ENCODE peak calls at places on chromosomes 2 and 18, in four cellular contexts. O is K562, Y is HepG2, X is WTC11. S is an unnamed sample.

GRCh38 chr2:66962625-66963207 is 434.4 kb upstream of the ETAA1 start:
- DNase-seq in O (no peak), Y (no peak), X (no peak), S (no peak)

GRCh38 chr18:2050702-2051201 is 520.6 kb downstream of the METTL4 start:
- DNase-seq in O (no peak), Y (no peak), X (no peak), S (no peak)

GRCh38 chr2:55403177-55403998 is 16.3 kb downstream of the CCDC88A start:
- DNase-seq in O (no peak), Y (no peak), X (no peak), S (no peak)

GRCh38 chr2:97754690-97755346 is 41.4 kb downstream of the ZAP70 start:
- DNase-seq in O (no peak), Y (no peak), X (no peak), S (no peak)

GRCh38 chr2:219071189-219071816 is 10.6 kb upstream of the IHH start:
- DNase-seq in O (no peak), Y (peak; percentile 91), X (no peak), S (no peak)

GRCh38 chr2:73134471-73134870 is 21.7 kb upstream of the RAB11FIP5 start:
- DNase-seq in O (no peak), Y (no peak), X (no peak), S (no peak)

GRCh38 chr2:227783404-227784138 is 30.1 kb upstream of the CCL20 start:
- DNase-seq in O (no peak), Y (no peak), X (no peak), S (peak; percentile 81)

GRCh38 chr2:111654829-111655228 is 229.2 kb downstream of the ANAPC1 start:
- DNase-seq in O (no peak), Y (no peak), X (no peak), S (no peak)

GRCh38 chr2:636649-637405 is 40.4 kb downstream of the TMEM18 start:
- DNase-seq in O (peak; percentile 68), Y (peak; percentile 49), X (peak; percentile 84), S (no peak)

GRCh38 chr18:48667276-48668254 is 128.7 kb downstream of the CTIF start:
- DNase-seq in O (no peak), Y (peak; percentile 23), X (peak; percentile 36), S (no peak)

GRCh38 chr18:32975501-32975900 is 202.7 kb upstream of the KLHL14 start:
- DNase-seq in O (no peak), Y (no peak), X (no peak), S (no peak)

GRCh38 chr2:54103454-54104314 is 11.7 kb upstream of the ACYP2 start:
- DNase-seq in O (peak; percentile 50), Y (peak; percentile 79), X (peak; percentile 47), S (no peak)

GRCh38 chr2:154697422-154698237 is 865 bp upstream of the KCNJ3 start:
- DNase-seq in O (no peak), Y (no peak), X (peak; percentile 55), S (no peak)

GRCh38 chr2:152186257-152186656 is 10.7 kb upstream of the STAM2 start:
- DNase-seq in O (no peak), Y (no peak), X (no peak), S (no peak)

GRCh38 chr2:44004735-44005602 is 9.2 kb upstream of the LRPPRC start:
- DNase-seq in O (no peak), Y (no peak), X (no peak), S (no peak)

GRCh38 chr2:114661926-114662670 is 219.7 kb downstream of the DPP10 start:
- DNase-seq in O (no peak), Y (no peak), X (peak; percentile 41), S (no peak)

GRCh38 chr2:95258271-95258670 is 16.0 kb upstream of the PROM2 start:
- DNase-seq in O (no peak), Y (no peak), X (no peak), S (no peak)

GRCh38 chr2:174350018-174350417 is 15.3 kb downstream of the SP9 start:
- DNase-seq in O (peak; percentile 47), Y (no peak), X (no peak), S (no peak)

GRCh38 chr2:151237422-151238012 is 24.1 kb downstream of the RBM43 start:
- DNase-seq in O (no peak), Y (no peak), X (no peak), S (no peak)

GRCh38 chr2:64663402-64663801 is 9.7 kb upstream of the SERTAD2 start:
- DNase-seq in O (no peak), Y (no peak), X (no peak), S (no peak)

GRCh38 chr2:217864960-217865359 is 137.8 kb downstream of the TNS1 start:
- DNase-seq in O (no peak), Y (no peak), X (no peak), S (peak; percentile 36)

GRCh38 chr2:168583710-168584521 is 127.8 kb downstream of the CERS6 start:
- DNase-seq in O (no peak), Y (no peak), X (no peak), S (no peak)

GRCh38 chr2:74228772-74229171 is 30.4 kb downstream of the MTHFD2 start:
- DNase-seq in O (no peak), Y (no peak), X (peak; percentile 38), S (no peak)

GRCh38 chr2:150192701-150193100 is 294.8 kb downstream of the RND3 start:
- DNase-seq in O (no peak), Y (no peak), X (no peak), S (no peak)

GRCh38 chr18:54130631-54131030 is 93.8 kb downstream of the MBD2 start:
- DNase-seq in O (no peak), Y (no peak), X (no peak), S (no peak)

GRCh38 chr2:65863713-65864112 is 431.3 kb upstream of the SPRED2 start:
- DNase-seq in O (no peak), Y (no peak), X (no peak), S (no peak)

GRCh38 chr18:57837917-57838548 is 34.9 kb upstream of the ATP8B1 start:
- DNase-seq in O (no peak), Y (no peak), X (no peak), S (peak; percentile 91)

DNA sequence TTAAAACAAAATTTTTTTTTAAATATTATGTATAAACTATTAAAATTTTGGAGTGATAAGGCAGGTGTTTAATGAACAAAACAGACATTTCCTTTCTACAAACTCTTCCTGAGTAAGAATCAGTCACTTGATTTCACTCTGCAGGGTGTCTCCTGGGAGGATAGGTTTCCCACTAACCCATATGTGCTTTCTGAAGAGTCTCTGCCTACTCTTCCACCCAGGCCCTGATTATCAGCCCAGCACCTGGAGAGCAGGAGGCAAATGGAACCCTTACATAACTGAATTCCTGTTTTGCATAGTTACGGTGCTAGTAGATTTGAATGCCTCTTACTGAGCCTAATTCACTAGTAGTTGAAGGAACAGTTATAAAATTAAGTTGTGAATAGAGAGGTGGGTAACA is 1718.6 kb downstream of the SUCLG1 start:
- DNase-seq in O (peak; percentile 2), Y (no peak), X (no peak), S (no peak)
- TF ChIP-seq NR2C2 in O (no peak), Y (no peak), X (no peak), S (no peak)

GRCh38 chr2:69132960-69133590 is 120.1 kb downstream of the ANTXR1 start:
- DNase-seq in O (no peak), Y (no peak), X (no peak), S (no peak)
- TF ChIP-seq MAX in O (no peak), Y (no peak), X (no peak), S (no peak)

GRCh38 chr2:240722796-240723735 is 31.4 kb downstream of the AQP12A start:
- DNase-seq in O (no peak), Y (peak; percentile 15), X (no peak), S (no peak)
- TF ChIP-seq NR2C2 in O (no peak), Y (no peak), X (no peak), S (no peak)

GRCh38 chr2:128686498-128686861 is 367.8 kb upstream of the HS6ST1 start:
- DNase-seq in O (no peak), Y (no peak), X (no peak), S (no peak)
- TF ChIP-seq MAX in O (no peak), Y (no peak), X (no peak), S (no peak)

GRCh38 chr2:69798466-69798908 is 31.0 kb upstream of the GMCL1 start:
- DNase-seq in O (no peak), Y (no peak), X (no peak), S (no peak)
- TF ChIP-seq NR2C2 in O (no peak), Y (no peak), X (no peak), S (no peak)

GRCh38 chr2:195359043-195359735 is 297.8 kb upstream of the SLC39A10 start:
- DNase-seq in O (no peak), Y (no peak), X (no peak), S (no peak)

GRCh38 chr2:195367713-195368529 is 289.1 kb upstream of the SLC39A10 start:
- DNase-seq in O (peak; percentile 62), Y (no peak), X (no peak), S (no peak)

GRCh38 chr2:195360242-195360641 is 296.8 kb upstream of the SLC39A10 start:
- DNase-seq in O (no peak), Y (no peak), X (no peak), S (no peak)

GRCh38 chr2:195364015-195364965 is 292.7 kb upstream of the SLC39A10 start:
- DNase-seq in O (no peak), Y (no peak), X (no peak), S (no peak)

DNA sequence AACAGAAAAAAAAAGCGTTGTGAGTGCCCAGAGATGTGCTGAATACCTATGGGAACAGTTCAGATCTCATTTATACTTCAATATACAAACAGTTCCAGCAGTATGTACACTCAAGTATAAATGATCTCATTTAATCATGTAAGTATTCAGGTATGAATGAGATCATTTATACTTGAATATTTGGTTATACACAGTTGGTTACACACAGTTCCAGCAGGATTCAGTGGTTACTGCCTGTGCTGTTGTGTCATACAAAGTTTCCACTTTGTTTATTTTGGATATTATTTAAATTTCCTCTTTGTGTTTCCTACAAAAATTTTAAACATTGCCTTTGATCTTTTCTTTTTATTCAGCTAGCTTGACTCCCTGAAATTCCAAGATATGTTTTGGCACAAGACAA is 293.5 kb upstream of the SLC39A10 start:
- DNase-seq in O (no peak), Y (no peak), X (no peak), S (no peak)
- TF ChIP-seq MAX in O (no peak), Y (no peak), X (no peak), S (no peak)

DNA sequence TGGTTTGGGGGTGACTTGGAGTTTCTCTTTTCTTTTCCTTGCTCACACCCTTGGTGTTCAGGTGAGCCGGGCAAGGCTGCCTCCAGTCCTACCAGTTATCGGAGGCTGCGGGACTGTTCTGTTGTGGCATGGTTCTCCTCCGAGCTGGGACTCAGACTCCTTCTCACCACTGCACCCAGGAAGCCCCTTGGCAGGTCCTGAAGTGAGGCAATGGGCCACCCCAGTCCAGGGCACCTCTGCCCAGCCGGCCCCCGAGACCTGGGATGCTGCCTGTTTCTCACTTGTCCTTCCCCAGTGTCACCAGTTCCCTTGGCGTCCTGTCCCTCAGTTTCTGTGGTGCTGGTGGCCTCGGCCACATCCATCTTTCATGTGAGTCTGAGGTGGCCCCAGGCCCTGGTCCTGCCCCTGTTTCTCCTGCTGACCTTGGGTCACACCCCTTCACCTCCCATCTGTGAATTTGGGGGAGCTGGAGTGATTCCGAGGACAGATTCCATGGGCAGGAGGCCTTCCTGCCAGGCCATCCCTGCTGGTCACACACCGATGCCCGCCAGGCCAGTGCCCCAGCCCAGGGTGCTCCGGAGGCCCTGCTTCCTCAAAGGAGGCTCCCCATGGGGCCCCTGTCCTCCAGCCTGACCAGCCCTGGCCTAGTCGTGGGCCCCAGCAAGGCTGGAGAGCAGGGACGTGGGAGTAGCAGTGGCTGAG is 6.6 kb upstream of the KLHL30 start:
- DNase-seq in O (no peak), Y (no peak), X (no peak), S (no peak)
- TF ChIP-seq NR2C2 in O (no peak), Y (no peak), X (no peak), S (no peak)

GRCh38 chr2:118371500-118371899 is 283.2 kb downstream of the INSIG2 start:
- DNase-seq in O (peak; percentile 45), Y (peak; percentile 42), X (peak; percentile 70), S (no peak)
- TF ChIP-seq MAX in O (no peak), Y (no peak), X (no peak), S (no peak)